ENCODE peak calls at places on chromosome 12, in nine cellular contexts. I is heart right ventricle, T is AG20443, F is dermis microvascular lymphatic vessel endothelial cell, E is tibial artery, G is D341Med, N is thyroid gland, C is COR-L47, H is ovary. K is an unnamed sample.

GRCh38 chr12:96495155-96495554 is 5.8 kb downstream of the CFAP54 start:
- DNase-seq in I (no peak), T (no peak), F (no peak), E (no peak), G (no peak), N (no peak), C (no peak), H (no peak), K (no peak)

GRCh38 chr12:114747156-114747555 is 63.2 kb upstream of the TBX3 start:
- DNase-seq in I (no peak), T (no peak), F (no peak), E (no peak), G (no peak), N (no peak), C (no peak), H (no peak), K (no peak)

GRCh38 chr12:95336387-95337067 is 118.9 kb downstream of the VEZT start:
- DNase-seq in I (peak; percentile 76), T (peak; percentile 87), F (peak; percentile 75), E (peak; percentile 86), G (peak; percentile 88), N (peak; percentile 80), C (peak; percentile 65), H (peak; percentile 78), K (peak; percentile 51)

GRCh38 chr12:131456301-131457027 is 254.4 kb upstream of the SFSWAP start:
- DNase-seq in I (no peak), T (no peak), F (peak; percentile 39), E (no peak), G (no peak), N (no peak), C (no peak), H (no peak), K (no peak)

GRCh38 chr12:27984275-27984674 is 11.7 kb upstream of the PTHLH start:
- DNase-seq in I (no peak), T (peak; percentile 59), F (no peak), E (no peak), G (no peak), N (no peak), C (no peak), H (no peak), K (no peak)

GRCh38 chr12:125203145-125203765 is 138.0 kb downstream of the AACS start:
- DNase-seq in I (no peak), T (peak; percentile 36), F (no peak), E (no peak), G (peak; percentile 63), N (no peak), C (no peak), H (no peak), K (no peak)

GRCh38 chr12:48969847-48970701 is 1.5 kb downstream of the WNT10B start:
- DNase-seq in I (no peak), T (peak; percentile 58), F (no peak), E (no peak), G (peak; percentile 61), N (no peak), C (no peak), H (no peak), K (no peak)

GRCh38 chr12:57261385-57261784 is 10.4 kb upstream of the STAC3 start:
- DNase-seq in I (no peak), T (no peak), F (no peak), E (no peak), G (no peak), N (no peak), C (peak; percentile 64), H (no peak), K (no peak)

GRCh38 chr12:42086021-42086420 is 58.7 kb downstream of the GXYLT1 start:
- DNase-seq in I (no peak), T (no peak), F (no peak), E (no peak), G (no peak), N (no peak), C (no peak), H (no peak), K (no peak)

GRCh38 chr12:62787023-62787422 is 147.9 kb downstream of the PPM1H start:
- DNase-seq in I (no peak), T (no peak), F (no peak), E (no peak), G (no peak), N (no peak), C (no peak), H (no peak), K (no peak)

GRCh38 chr12:120115692-120116442 is 686 bp downstream of the RAB35 start:
- DNase-seq in I (no peak), T (no peak), F (peak; percentile 29), E (no peak), G (no peak), N (peak; percentile 21), C (peak; percentile 29), H (peak; percentile 63), K (no peak)

GRCh38 chr12:45732250-45732649 is 2.7 kb downstream of the ARID2 start:
- DNase-seq in I (no peak), T (no peak), F (no peak), E (no peak), G (no peak), N (no peak), C (no peak), H (no peak), K (no peak)

GRCh38 chr12:30985814-30986452 is 59.4 kb downstream of the TSPAN11 start:
- DNase-seq in I (peak; percentile 53), T (peak; percentile 89), F (no peak), E (no peak), G (peak; percentile 84), N (peak; percentile 54), C (no peak), H (peak; percentile 38), K (peak; percentile 75)

GRCh38 chr12:72267974-72268373 is 4.2 kb upstream of the TRHDE start:
- DNase-seq in I (no peak), T (peak; percentile 12), F (no peak), E (no peak), G (no peak), N (no peak), C (no peak), H (no peak), K (no peak)

GRCh38 chr12:131082795-131083194 is 129.1 kb downstream of the ADGRD1 start:
- DNase-seq in I (no peak), T (no peak), F (no peak), E (no peak), G (no peak), N (no peak), C (no peak), H (no peak), K (no peak)